ENCODE peak calls at places on chromosomes 3 and 15, in six cellular contexts. N is GM12891, W is H1, Q is K562, H is HepG2, K is GM12878. S is an unnamed sample.
A peak's percentile ranks its signal among the peaks of the same experiment; 100 is the strongest.

GRCh38 chr3:170598091-170598502 is 12.2 kb upstream of the SLC7A14 start:
- DNase-seq in N (no peak), W (no peak), Q (no peak), H (peak; percentile 61), K (no peak), S (no peak)

GRCh38 chr3:81289676-81290075 is 471.8 kb downstream of the GBE1 start:
- DNase-seq in N (no peak), W (no peak), Q (no peak), H (no peak), K (no peak), S (no peak)

GRCh38 chr3:48960841-48961413 is 29.1 kb upstream of the P4HTM start:
- DNase-seq in N (no peak), W (no peak), Q (no peak), H (no peak), K (peak; percentile 42), S (no peak)

GRCh38 chr15:44738340-44738984 is 2.1 kb downstream of the TRIM69 start:
- DNase-seq in N (no peak), W (no peak), Q (peak; percentile 29), H (peak; percentile 47), K (no peak), S (no peak)

GRCh38 chr3:10933958-10934481 is 58.5 kb upstream of the SLC6A1 start:
- DNase-seq in N (no peak), W (no peak), Q (no peak), H (no peak), K (no peak), S (no peak)

GRCh38 chr3:164640586-164640985 is 437.7 kb downstream of the SI start:
- DNase-seq in N (no peak), W (no peak), Q (no peak), H (no peak), K (no peak), S (no peak)

GRCh38 chr15:75202251-75203016 is 752 bp downstream of the C15orf39 start:
- DNase-seq in N (peak; percentile 76), W (no peak), Q (peak; percentile 67), H (peak; percentile 38), K (no peak), S (peak; percentile 82)

GRCh38 chr3:71168961-71169411 is 414.5 kb downstream of the FOXP1 start:
- DNase-seq in N (no peak), W (no peak), Q (no peak), H (no peak), K (no peak), S (no peak)

GRCh38 chr3:130288670-130289069 is 56.8 kb upstream of the COL6A5 start:
- DNase-seq in N (no peak), W (no peak), Q (no peak), H (no peak), K (no peak), S (no peak)

GRCh38 chr3:46523556-46523955 is 25.8 kb downstream of the RTP3 start:
- DNase-seq in N (no peak), W (no peak), Q (no peak), H (no peak), K (no peak), S (no peak)

GRCh38 chr3:126081618-126082333 is 2.1 kb downstream of the SLC41A3 start:
- DNase-seq in N (no peak), W (no peak), Q (peak; percentile 23), H (peak; percentile 29), K (no peak), S (no peak)

GRCh38 chr15:79689030-79689429 is 207.8 kb downstream of the MTHFS start:
- DNase-seq in N (no peak), W (no peak), Q (no peak), H (no peak), K (no peak), S (no peak)

GRCh38 chr3:186839874-186840641 is 2.5 kb upstream of the ADIPOQ start:
- DNase-seq in N (no peak), W (peak; percentile 17), Q (no peak), H (no peak), K (no peak), S (no peak)

GRCh38 chr3:46261926-46262594 is 19.8 kb downstream of the CCR3 start:
- DNase-seq in N (no peak), W (no peak), Q (no peak), H (no peak), K (no peak), S (no peak)

GRCh38 chr3:48634661-48635221 is 520 bp downstream of the SLC26A6 start:
- DNase-seq in N (peak; percentile 75), W (peak; percentile 79), Q (peak; percentile 80), H (peak; percentile 35), K (peak; percentile 20), S (peak; percentile 77)

GRCh38 chr3:168213920-168214319 is 118.2 kb upstream of the GOLIM4 start:
- DNase-seq in N (no peak), W (no peak), Q (no peak), H (no peak), K (peak; percentile 17), S (no peak)

GRCh38 chr3:193945126-193945525 is 190.8 kb upstream of the HES1 start:
- DNase-seq in N (no peak), W (no peak), Q (no peak), H (no peak), K (no peak), S (no peak)

GRCh38 chr15:88636654-88637053 is 2.2 kb upstream of the ISG20 start:
- DNase-seq in N (no peak), W (no peak), Q (no peak), H (no peak), K (no peak), S (no peak)

GRCh38 chr15:56243117-56243773 is 434 bp downstream of the RFX7 start:
- DNase-seq in N (no peak), W (peak; percentile 78), Q (peak; percentile 65), H (no peak), K (no peak), S (peak; percentile 20)

GRCh38 chr15:56244811-56245576 is 1.3 kb upstream of the RFX7 start:
- DNase-seq in N (no peak), W (no peak), Q (peak; percentile 17), H (peak; percentile 85), K (no peak), S (no peak)

GRCh38 chr15:56244237-56244810 is 645 bp upstream of the RFX7 start:
- DNase-seq in N (no peak), W (peak; percentile 72), Q (peak; percentile 47), H (peak; percentile 82), K (no peak), S (peak; percentile 25)

GRCh38 chr15:56242576-56243116 is 1.0 kb downstream of the RFX7 start:
- DNase-seq in N (no peak), W (no peak), Q (no peak), H (no peak), K (no peak), S (no peak)

DNA sequence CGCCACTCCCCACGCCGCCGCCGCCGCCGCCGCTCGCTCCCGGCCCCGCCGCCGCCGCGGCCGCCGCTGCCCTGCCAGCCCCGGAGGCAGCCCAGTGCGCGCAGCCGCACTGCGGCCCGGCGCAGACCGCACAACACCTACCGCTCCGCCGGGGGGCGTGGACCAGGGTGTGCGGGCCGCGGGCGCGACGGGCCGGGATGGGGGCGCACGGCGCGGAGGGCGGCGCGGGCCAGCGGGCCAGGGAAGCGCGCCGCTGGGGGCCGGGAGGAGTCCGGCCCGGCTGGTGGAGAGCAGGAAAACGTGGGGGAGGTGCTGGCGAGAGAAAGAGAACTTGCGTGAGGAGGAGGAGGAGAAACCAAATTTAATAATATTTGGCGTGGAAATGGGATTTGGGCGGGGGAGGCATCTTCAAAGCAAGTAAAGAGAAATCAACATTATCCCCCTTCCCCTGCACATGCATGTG is at the start of gene RFX7:
- DNase-seq in N (no peak), W (peak; percentile 80), Q (peak; percentile 87), H (peak; percentile 53), K (no peak), S (peak; percentile 46)
- TF ChIP-seq POLR2A in N (no peak), W (no peak), Q (peak; percentile 51), H (no peak), K (peak; percentile 62), S (peak; percentile 47)

DNA sequence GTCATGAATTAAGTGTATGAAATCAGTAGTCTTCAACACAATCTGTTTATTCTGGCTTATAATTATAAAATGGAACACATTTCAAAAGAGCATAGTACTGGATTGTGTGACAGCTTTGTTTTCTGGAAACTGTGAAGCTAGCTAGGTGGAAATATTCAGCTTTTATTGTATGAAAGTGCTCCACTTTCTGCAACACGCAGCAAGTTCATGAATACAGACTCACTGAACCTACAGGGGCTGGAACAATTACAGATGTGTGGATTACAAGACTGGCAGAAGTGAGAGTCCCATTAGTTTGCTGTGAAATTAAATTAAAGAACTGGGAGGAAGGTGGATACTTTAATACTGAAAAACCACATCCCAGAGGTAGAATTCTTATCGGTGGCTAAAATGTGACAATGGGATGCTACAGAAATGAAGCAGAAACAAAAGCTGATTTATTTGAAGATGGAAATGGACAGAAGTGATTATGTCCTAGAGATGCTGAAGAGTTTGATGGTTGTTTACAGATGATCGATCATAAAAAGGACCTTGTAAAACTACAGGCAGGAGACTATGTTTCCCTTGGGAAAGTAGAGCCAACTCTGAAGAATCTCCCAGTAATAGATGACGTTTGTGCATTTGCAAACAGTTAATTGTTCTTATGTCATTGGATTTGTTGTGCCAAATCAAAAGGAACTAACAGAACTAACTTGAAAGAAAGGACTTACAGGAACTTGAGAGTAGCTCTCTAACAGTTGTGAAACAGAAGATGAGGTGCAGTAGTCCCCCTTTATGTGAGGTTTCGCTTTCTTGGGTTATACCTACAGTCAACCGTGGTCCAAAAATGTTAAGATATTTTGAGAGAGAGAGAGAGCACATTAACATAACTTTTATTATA is 15.7 kb downstream of the TF start:
- DNase-seq in N (no peak), W (no peak), Q (no peak), H (no peak), K (no peak), S (no peak)
- TF ChIP-seq TAF1 in N (no peak), W (no peak), Q (no peak), H (no peak), K (no peak), S (no peak)

DNA sequence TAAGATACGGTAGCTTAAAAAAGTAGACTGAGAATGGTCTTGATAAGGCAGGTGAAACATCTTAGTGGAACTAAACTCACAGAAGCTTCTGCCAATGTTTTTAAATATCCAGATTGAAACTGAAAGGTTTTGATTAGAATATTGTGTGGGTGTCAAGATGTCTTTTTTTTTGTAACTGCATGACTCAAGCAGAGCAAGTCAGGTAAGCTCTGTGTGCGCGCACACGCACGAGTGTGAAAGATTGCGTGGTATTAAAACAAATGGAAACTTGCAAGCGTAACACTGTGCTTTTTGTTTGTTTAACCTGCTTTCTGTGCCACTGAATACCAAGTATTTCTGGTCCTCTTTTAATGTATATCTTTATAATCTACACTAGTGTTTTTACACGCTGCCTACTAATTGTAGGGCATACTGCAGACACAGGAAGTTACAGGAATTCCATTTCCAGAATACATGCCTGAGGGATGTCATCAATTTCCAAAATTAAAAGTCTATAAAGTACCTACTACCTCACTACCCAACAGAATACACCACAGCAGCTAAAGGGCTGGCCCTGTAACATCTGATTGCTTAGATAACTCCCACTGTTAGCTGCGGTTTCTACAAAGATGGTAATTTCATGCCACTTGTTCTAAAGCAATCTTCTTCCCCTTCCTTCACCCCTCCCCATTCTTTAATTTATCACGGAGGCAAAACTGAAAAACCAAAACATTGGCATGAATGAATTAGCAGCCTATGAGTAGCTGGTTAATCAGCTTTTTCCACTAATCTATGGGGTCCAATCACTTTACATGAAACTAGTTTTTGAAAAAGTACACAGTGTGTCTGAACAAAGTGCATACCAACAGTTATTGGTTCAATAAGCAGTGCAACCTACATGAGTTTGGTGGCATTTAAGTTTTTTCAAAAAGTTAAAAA is 472.7 kb downstream of the SHQ1 start:
- DNase-seq in N (peak; percentile 16), W (no peak), Q (no peak), H (no peak), K (no peak), S (no peak)
- TF ChIP-seq POLR2A in N (no peak), W (no peak), Q (peak; percentile 30), H (no peak), K (no peak), S (no peak)

GRCh38 chr15:86164222-86164898 is 84.7 kb downstream of the AGBL1 start:
- DNase-seq in N (no peak), W (no peak), Q (no peak), H (no peak), K (no peak), S (no peak)
- TF ChIP-seq TAF1 in N (no peak), W (no peak), Q (no peak), H (no peak), K (no peak), S (no peak)

S was measured in GM12892.